ENCODE peak calls at places on chromosomes 16 and 17, in eight cellular contexts. M, Z, P, Q, G, K, O and F are unnamed samples.

GRCh38 chr16:27951752-27952151 is 111.8 kb downstream of the GSG1L start:
- DNase-seq in M (no peak), Z (no peak), P (no peak), Q (no peak), G (no peak), K (no peak), O (peak; percentile 33), F (peak; percentile 33)

GRCh38 chr17:29445844-29446243 is 55.7 kb downstream of the TAOK1 start:
- DNase-seq in M (no peak), Z (no peak), P (no peak), Q (no peak), G (no peak), K (no peak), O (no peak), F (no peak)

GRCh38 chr17:38465420-38466345 is 37.4 kb downstream of the ARHGAP23 start:
- DNase-seq in M (no peak), Z (no peak), P (no peak), Q (no peak), G (no peak), K (no peak), O (peak; percentile 71), F (peak; percentile 81)

GRCh38 chr17:47956818-47957590 is 679 bp downstream of the PRR15L start:
- DNase-seq in M (no peak), Z (no peak), P (no peak), Q (no peak), G (no peak), K (peak; percentile 10), O (no peak), F (no peak)

GRCh38 chr16:22668318-22668717 is 145.6 kb upstream of the HS3ST2 start:
- DNase-seq in M (no peak), Z (no peak), P (no peak), Q (no peak), G (no peak), K (no peak), O (peak; percentile 0), F (no peak)

GRCh38 chr16:4625617-4626159 is 1.1 kb downstream of the MGRN1 start:
- DNase-seq in M (no peak), Z (no peak), P (no peak), Q (no peak), G (no peak), K (no peak), O (no peak), F (no peak)

GRCh38 chr17:42706732-42707131 is 24.4 kb downstream of the CNTNAP1 start:
- DNase-seq in M (no peak), Z (no peak), P (no peak), Q (no peak), G (no peak), K (no peak), O (no peak), F (no peak)

GRCh38 chr16:65224471-65224870 is 102.6 kb upstream of the CDH11 start:
- DNase-seq in M (no peak), Z (no peak), P (no peak), Q (no peak), G (no peak), K (no peak), O (no peak), F (no peak)

GRCh38 chr16:49661465-49662187 is 194.3 kb downstream of the ZNF423 start:
- DNase-seq in M (no peak), Z (no peak), P (no peak), Q (no peak), G (no peak), K (no peak), O (no peak), F (no peak)

GRCh38 chr17:55456307-55457240 is 34.9 kb upstream of the MMD start:
- DNase-seq in M (no peak), Z (no peak), P (no peak), Q (no peak), G (no peak), K (no peak), O (peak; percentile 53), F (no peak)

GRCh38 chr17:43118679-43119615 is 6.2 kb downstream of the BRCA1 start:
- DNase-seq in M (no peak), Z (no peak), P (no peak), Q (no peak), G (no peak), K (no peak), O (no peak), F (no peak)

GRCh38 chr16:67877064-67877463 is 4.2 kb downstream of the EDC4 start:
- DNase-seq in M (no peak), Z (no peak), P (no peak), Q (no peak), G (no peak), K (no peak), O (no peak), F (no peak)

GRCh38 chr16:48295493-48296281 is 48.3 kb upstream of the ABCC11 start:
- DNase-seq in M (no peak), Z (no peak), P (no peak), Q (no peak), G (no peak), K (no peak), O (no peak), F (no peak)

GRCh38 chr16:54519161-54519685 is 232.6 kb upstream of the IRX3 start:
- DNase-seq in M (no peak), Z (no peak), P (no peak), Q (no peak), G (no peak), K (no peak), O (no peak), F (no peak)